ENCODE peak calls at places on chromosomes 6 and 20, in six cellular contexts. A is GM03348, B is H54, W is glutamatergic neuron, G is kidney glomerular epithelial cell, V is EL. T is an unnamed sample.
A peak's percentile ranks its signal among the peaks of the same experiment; 100 is the strongest.

GRCh38 chr6:170080828-170081368 is 210.0 kb downstream of the DLL1 start:
- DNase-seq in A (no peak), B (no peak), W (peak; percentile 86), G (no peak), V (no peak), T (no peak)

GRCh38 chr20:43404880-43405279 is 52.8 kb upstream of the SRSF6 start:
- DNase-seq in A (no peak), B (peak; percentile 26), W (no peak), G (no peak), V (peak; percentile 33), T (no peak)

GRCh38 chr20:24734139-24734538 is 214.9 kb upstream of the CST7 start:
- DNase-seq in A (no peak), B (no peak), W (no peak), G (no peak), V (no peak), T (no peak)

GRCh38 chr6:145169726-145170125 is 565.6 kb downstream of the EPM2A start:
- DNase-seq in A (no peak), B (no peak), W (no peak), G (no peak), V (no peak), T (no peak)

GRCh38 chr6:116596815-116597214 is 19.5 kb upstream of the RSPH4A start:
- DNase-seq in A (peak; percentile 10), B (no peak), W (no peak), G (peak; percentile 10), V (no peak), T (no peak)

GRCh38 chr6:53898026-53898795 is 103.4 kb downstream of the LRRC1 start:
- DNase-seq in A (no peak), B (no peak), W (no peak), G (no peak), V (peak; percentile 15), T (no peak)

GRCh38 chr6:85127179-85127498 is 322.7 kb upstream of the NT5E start:
- DNase-seq in A (no peak), B (no peak), W (no peak), G (no peak), V (no peak), T (no peak)

GRCh38 chr6:33851959-33852358 is 48.2 kb upstream of the MLN start:
- DNase-seq in A (peak; percentile 40), B (peak; percentile 44), W (peak; percentile 52), G (peak; percentile 13), V (peak; percentile 20), T (no peak)

GRCh38 chr6:128822271-128822670 is 60.7 kb upstream of the LAMA2 start:
- DNase-seq in A (no peak), B (no peak), W (no peak), G (no peak), V (peak; percentile 13), T (no peak)

GRCh38 chr6:22631101-22631500 is 61.7 kb downstream of the HDGFL1 start:
- DNase-seq in A (no peak), B (no peak), W (no peak), G (no peak), V (no peak), T (no peak)

GRCh38 chr20:50271201-50271600 is 80.6 kb downstream of the CEBPB start:
- DNase-seq in A (no peak), B (no peak), W (no peak), G (no peak), V (no peak), T (no peak)

GRCh38 chr6:147283460-147283859 is 79.2 kb downstream of the STXBP5 start:
- DNase-seq in A (peak; percentile 5), B (no peak), W (no peak), G (no peak), V (peak; percentile 8), T (no peak)

GRCh38 chr6:43667245-43668150 is 20.1 kb downstream of the MRPS18A start:
- DNase-seq in A (peak; percentile 88), B (peak; percentile 88), W (peak; percentile 92), G (peak; percentile 80), V (peak; percentile 73), T (peak; percentile 53)

GRCh38 chr20:1820137-1821074 is 74.8 kb upstream of the SIRPA start:
- DNase-seq in A (peak; percentile 76), B (no peak), W (no peak), G (no peak), V (peak; percentile 79), T (no peak)

GRCh38 chr6:7169296-7169721 is 61.5 kb downstream of the RREB1 start:
- DNase-seq in A (peak; percentile 56), B (no peak), W (no peak), G (no peak), V (no peak), T (no peak)

GRCh38 chr6:117829594-117830319 is 77.3 kb upstream of the SLC35F1 start:
- DNase-seq in A (peak; percentile 60), B (no peak), W (peak; percentile 58), G (no peak), V (peak; percentile 34), T (no peak)

GRCh38 chr20:62659488-62659887 is 17.2 kb downstream of the SLCO4A1 start:
- DNase-seq in A (no peak), B (no peak), W (no peak), G (no peak), V (no peak), T (no peak)

GRCh38 chr6:136985502-136985901 is 59.3 kb downstream of the IL20RA start:
- DNase-seq in A (no peak), B (no peak), W (no peak), G (no peak), V (no peak), T (no peak)

GRCh38 chr6:89689732-89690131 is 51.2 kb upstream of the LYRM2 start:
- DNase-seq in A (no peak), B (no peak), W (no peak), G (no peak), V (no peak), T (no peak)

GRCh38 chr6:149094934-149095341 is 222.6 kb upstream of the TAB2 start:
- DNase-seq in A (peak; percentile 21), B (no peak), W (no peak), G (peak; percentile 28), V (peak; percentile 52), T (no peak)

GRCh38 chr20:7650081-7650480 is 290.2 kb downstream of the HAO1 start:
- DNase-seq in A (no peak), B (no peak), W (no peak), G (no peak), V (no peak), T (no peak)

T was measured in NCI-H1930.